ENCODE peak calls at places on chromosome 3, in ten cellular contexts. One of them, this sample, is unnamed.
A peak's percentile ranks its signal among the peaks of the same experiment; 100 is the strongest.

GRCh38 chr3:68057637-68058320 is 403.4 kb upstream of the SUCLG2 start:
- DNase-seq in GM13977: no peak
- DNase-seq in effector CD4-positive, alpha-beta T cell: peak; percentile 58
- DNase-seq in ACHN: no peak
- DNase-seq in HT1080: no peak
- DNase-seq in left cardiac atrium: no peak
- DNase-seq in stimulated activated naive CD8-positive, alpha-beta T cell treated with anti-CD3 and anti-CD28 coated beads, Interleukin-15, amount 100 ng/mL, for 72 hours: peak; percentile 69
- DNase-seq in WTC11: no peak
- DNase-seq in EL: no peak
- DNase-seq in mucosa of descending colon: peak; percentile 16
- DNase-seq in this sample: no peak

GRCh38 chr3:120506076-120506827 is 55.5 kb upstream of the FSTL1 start:
- DNase-seq in GM13977: no peak
- DNase-seq in effector CD4-positive, alpha-beta T cell: no peak
- DNase-seq in ACHN: no peak
- DNase-seq in HT1080: peak; percentile 15
- DNase-seq in left cardiac atrium: no peak
- DNase-seq in stimulated activated naive CD8-positive, alpha-beta T cell treated with anti-CD3 and anti-CD28 coated beads, Interleukin-15, amount 100 ng/mL, for 72 hours: no peak
- DNase-seq in WTC11: no peak
- DNase-seq in EL: peak; percentile 32
- DNase-seq in mucosa of descending colon: peak; percentile 5
- DNase-seq in this sample: no peak

GRCh38 chr3:57555316-57555715 is 758 bp upstream of the PDE12 start:
- DNase-seq in GM13977: no peak
- DNase-seq in effector CD4-positive, alpha-beta T cell: no peak
- DNase-seq in ACHN: peak; percentile 20
- DNase-seq in HT1080: no peak
- DNase-seq in left cardiac atrium: no peak
- DNase-seq in stimulated activated naive CD8-positive, alpha-beta T cell treated with anti-CD3 and anti-CD28 coated beads, Interleukin-15, amount 100 ng/mL, for 72 hours: no peak
- DNase-seq in WTC11: no peak
- DNase-seq in EL: no peak
- DNase-seq in mucosa of descending colon: peak; percentile 25
- DNase-seq in this sample: no peak

GRCh38 chr3:176430244-176430893 is 766.9 kb downstream of the TBL1XR1 start:
- DNase-seq in GM13977: peak; percentile 23
- DNase-seq in effector CD4-positive, alpha-beta T cell: no peak
- DNase-seq in ACHN: peak; percentile 38
- DNase-seq in HT1080: peak; percentile 48
- DNase-seq in left cardiac atrium: no peak
- DNase-seq in stimulated activated naive CD8-positive, alpha-beta T cell treated with anti-CD3 and anti-CD28 coated beads, Interleukin-15, amount 100 ng/mL, for 72 hours: no peak
- DNase-seq in WTC11: no peak
- DNase-seq in EL: peak; percentile 51
- DNase-seq in mucosa of descending colon: peak; percentile 3
- DNase-seq in this sample: peak; percentile 23

GRCh38 chr3:74075213-74075612 is 450.5 kb upstream of the PDZRN3 start:
- DNase-seq in GM13977: no peak
- DNase-seq in effector CD4-positive, alpha-beta T cell: no peak
- DNase-seq in ACHN: no peak
- DNase-seq in HT1080: no peak
- DNase-seq in left cardiac atrium: no peak
- DNase-seq in stimulated activated naive CD8-positive, alpha-beta T cell treated with anti-CD3 and anti-CD28 coated beads, Interleukin-15, amount 100 ng/mL, for 72 hours: no peak
- DNase-seq in WTC11: no peak
- DNase-seq in EL: no peak
- DNase-seq in mucosa of descending colon: no peak
- DNase-seq in this sample: no peak

GRCh38 chr3:4584537-4585249 is 91.5 kb downstream of the ITPR1 start:
- DNase-seq in GM13977: peak; percentile 26
- DNase-seq in effector CD4-positive, alpha-beta T cell: no peak
- DNase-seq in ACHN: peak; percentile 35
- DNase-seq in HT1080: peak; percentile 72
- DNase-seq in left cardiac atrium: peak; percentile 44
- DNase-seq in stimulated activated naive CD8-positive, alpha-beta T cell treated with anti-CD3 and anti-CD28 coated beads, Interleukin-15, amount 100 ng/mL, for 72 hours: peak; percentile 55
- DNase-seq in WTC11: no peak
- DNase-seq in EL: no peak
- DNase-seq in mucosa of descending colon: peak; percentile 31
- DNase-seq in this sample: peak; percentile 22

GRCh38 chr3:186075931-186076567 is 32.8 kb downstream of the ETV5 start:
- DNase-seq in GM13977: no peak
- DNase-seq in effector CD4-positive, alpha-beta T cell: no peak
- DNase-seq in ACHN: no peak
- DNase-seq in HT1080: no peak
- DNase-seq in left cardiac atrium: no peak
- DNase-seq in stimulated activated naive CD8-positive, alpha-beta T cell treated with anti-CD3 and anti-CD28 coated beads, Interleukin-15, amount 100 ng/mL, for 72 hours: no peak
- DNase-seq in WTC11: no peak
- DNase-seq in EL: no peak
- DNase-seq in mucosa of descending colon: no peak
- DNase-seq in this sample: no peak

GRCh38 chr3:8001712-8002111 is 499.9 kb upstream of the LMCD1 start:
- DNase-seq in GM13977: no peak
- DNase-seq in effector CD4-positive, alpha-beta T cell: no peak
- DNase-seq in ACHN: no peak
- DNase-seq in HT1080: no peak
- DNase-seq in left cardiac atrium: peak; percentile 34
- DNase-seq in stimulated activated naive CD8-positive, alpha-beta T cell treated with anti-CD3 and anti-CD28 coated beads, Interleukin-15, amount 100 ng/mL, for 72 hours: no peak
- DNase-seq in WTC11: no peak
- DNase-seq in EL: no peak
- DNase-seq in mucosa of descending colon: no peak
- DNase-seq in this sample: no peak

GRCh38 chr3:29430558-29430971 is 149.7 kb downstream of the RBMS3 start:
- DNase-seq in GM13977: no peak
- DNase-seq in effector CD4-positive, alpha-beta T cell: no peak
- DNase-seq in ACHN: peak; percentile 61
- DNase-seq in HT1080: peak; percentile 36
- DNase-seq in left cardiac atrium: no peak
- DNase-seq in stimulated activated naive CD8-positive, alpha-beta T cell treated with anti-CD3 and anti-CD28 coated beads, Interleukin-15, amount 100 ng/mL, for 72 hours: no peak
- DNase-seq in WTC11: no peak
- DNase-seq in EL: peak; percentile 83
- DNase-seq in mucosa of descending colon: no peak
- DNase-seq in this sample: peak; percentile 75

GRCh38 chr3:171396048-171396447 is 64.2 kb downstream of the TNIK start:
- DNase-seq in GM13977: no peak
- DNase-seq in effector CD4-positive, alpha-beta T cell: no peak
- DNase-seq in ACHN: peak; percentile 48
- DNase-seq in HT1080: peak; percentile 53
- DNase-seq in left cardiac atrium: no peak
- DNase-seq in stimulated activated naive CD8-positive, alpha-beta T cell treated with anti-CD3 and anti-CD28 coated beads, Interleukin-15, amount 100 ng/mL, for 72 hours: no peak
- DNase-seq in WTC11: no peak
- DNase-seq in EL: peak; percentile 67
- DNase-seq in mucosa of descending colon: no peak
- DNase-seq in this sample: peak; percentile 45

GRCh38 chr3:85560088-85560790 is 601.5 kb downstream of the CADM2 start:
- DNase-seq in GM13977: no peak
- DNase-seq in effector CD4-positive, alpha-beta T cell: no peak
- DNase-seq in ACHN: no peak
- DNase-seq in HT1080: no peak
- DNase-seq in left cardiac atrium: peak; percentile 51
- DNase-seq in stimulated activated naive CD8-positive, alpha-beta T cell treated with anti-CD3 and anti-CD28 coated beads, Interleukin-15, amount 100 ng/mL, for 72 hours: no peak
- DNase-seq in WTC11: no peak
- DNase-seq in EL: no peak
- DNase-seq in mucosa of descending colon: no peak
- DNase-seq in this sample: peak; percentile 70

GRCh38 chr3:191296041-191296541 is 33.1 kb upstream of the CCDC50 start:
- DNase-seq in GM13977: no peak
- DNase-seq in effector CD4-positive, alpha-beta T cell: no peak
- DNase-seq in ACHN: no peak
- DNase-seq in HT1080: no peak
- DNase-seq in left cardiac atrium: no peak
- DNase-seq in stimulated activated naive CD8-positive, alpha-beta T cell treated with anti-CD3 and anti-CD28 coated beads, Interleukin-15, amount 100 ng/mL, for 72 hours: no peak
- DNase-seq in WTC11: no peak
- DNase-seq in EL: no peak
- DNase-seq in mucosa of descending colon: peak; percentile 17
- DNase-seq in this sample: no peak

GRCh38 chr3:65927576-65927975 is 111.1 kb downstream of the MAGI1 start:
- DNase-seq in GM13977: no peak
- DNase-seq in effector CD4-positive, alpha-beta T cell: no peak
- DNase-seq in ACHN: peak; percentile 47
- DNase-seq in HT1080: peak; percentile 68
- DNase-seq in left cardiac atrium: no peak
- DNase-seq in stimulated activated naive CD8-positive, alpha-beta T cell treated with anti-CD3 and anti-CD28 coated beads, Interleukin-15, amount 100 ng/mL, for 72 hours: no peak
- DNase-seq in WTC11: no peak
- DNase-seq in EL: peak; percentile 20
- DNase-seq in mucosa of descending colon: no peak
- DNase-seq in this sample: no peak

GRCh38 chr3:184441202-184441900 is 61.5 kb downstream of the CHRD start:
- DNase-seq in GM13977: no peak
- DNase-seq in effector CD4-positive, alpha-beta T cell: no peak
- DNase-seq in ACHN: no peak
- DNase-seq in HT1080: no peak
- DNase-seq in left cardiac atrium: no peak
- DNase-seq in stimulated activated naive CD8-positive, alpha-beta T cell treated with anti-CD3 and anti-CD28 coated beads, Interleukin-15, amount 100 ng/mL, for 72 hours: no peak
- DNase-seq in WTC11: no peak
- DNase-seq in EL: no peak
- DNase-seq in mucosa of descending colon: no peak
- DNase-seq in this sample: no peak

GRCh38 chr3:100802126-100802525 is 92.8 kb downstream of the TFG start:
- DNase-seq in GM13977: no peak
- DNase-seq in effector CD4-positive, alpha-beta T cell: no peak
- DNase-seq in ACHN: peak; percentile 28
- DNase-seq in HT1080: peak; percentile 50
- DNase-seq in left cardiac atrium: no peak
- DNase-seq in stimulated activated naive CD8-positive, alpha-beta T cell treated with anti-CD3 and anti-CD28 coated beads, Interleukin-15, amount 100 ng/mL, for 72 hours: no peak
- DNase-seq in WTC11: no peak
- DNase-seq in EL: peak; percentile 85
- DNase-seq in mucosa of descending colon: no peak
- DNase-seq in this sample: peak; percentile 64

GRCh38 chr3:57397175-57398026 is 104.9 kb upstream of the ASB14 start:
- DNase-seq in GM13977: peak; percentile 60
- DNase-seq in effector CD4-positive, alpha-beta T cell: peak; percentile 27
- DNase-seq in ACHN: peak; percentile 60
- DNase-seq in HT1080: peak; percentile 71
- DNase-seq in left cardiac atrium: no peak
- DNase-seq in stimulated activated naive CD8-positive, alpha-beta T cell treated with anti-CD3 and anti-CD28 coated beads, Interleukin-15, amount 100 ng/mL, for 72 hours: peak; percentile 72
- DNase-seq in WTC11: peak; percentile 62
- DNase-seq in EL: peak; percentile 57
- DNase-seq in mucosa of descending colon: peak; percentile 61
- DNase-seq in this sample: peak; percentile 46

GRCh38 chr3:184690236-184690883 is 21.5 kb downstream of the MAGEF1 start:
- DNase-seq in GM13977: no peak
- DNase-seq in effector CD4-positive, alpha-beta T cell: no peak
- DNase-seq in ACHN: no peak
- DNase-seq in HT1080: no peak
- DNase-seq in left cardiac atrium: no peak
- DNase-seq in stimulated activated naive CD8-positive, alpha-beta T cell treated with anti-CD3 and anti-CD28 coated beads, Interleukin-15, amount 100 ng/mL, for 72 hours: no peak
- DNase-seq in WTC11: no peak
- DNase-seq in EL: no peak
- DNase-seq in mucosa of descending colon: no peak
- DNase-seq in this sample: no peak

GRCh38 chr3:89172150-89172549 is 64.7 kb downstream of the EPHA3 start:
- DNase-seq in GM13977: no peak
- DNase-seq in effector CD4-positive, alpha-beta T cell: no peak
- DNase-seq in ACHN: no peak
- DNase-seq in HT1080: no peak
- DNase-seq in left cardiac atrium: no peak
- DNase-seq in stimulated activated naive CD8-positive, alpha-beta T cell treated with anti-CD3 and anti-CD28 coated beads, Interleukin-15, amount 100 ng/mL, for 72 hours: no peak
- DNase-seq in WTC11: no peak
- DNase-seq in EL: no peak
- DNase-seq in mucosa of descending colon: no peak
- DNase-seq in this sample: no peak

GRCh38 chr3:186456636-186457265 is 87.4 kb downstream of the CRYGS start:
- DNase-seq in GM13977: no peak
- DNase-seq in effector CD4-positive, alpha-beta T cell: no peak
- DNase-seq in ACHN: no peak
- DNase-seq in HT1080: no peak
- DNase-seq in left cardiac atrium: no peak
- DNase-seq in stimulated activated naive CD8-positive, alpha-beta T cell treated with anti-CD3 and anti-CD28 coated beads, Interleukin-15, amount 100 ng/mL, for 72 hours: no peak
- DNase-seq in WTC11: no peak
- DNase-seq in EL: no peak
- DNase-seq in mucosa of descending colon: no peak
- DNase-seq in this sample: no peak

GRCh38 chr3:184525337-184526157 is 36.0 kb upstream of the EPHB3 start:
- DNase-seq in GM13977: no peak
- DNase-seq in effector CD4-positive, alpha-beta T cell: no peak
- DNase-seq in ACHN: no peak
- DNase-seq in HT1080: no peak
- DNase-seq in left cardiac atrium: peak; percentile 29
- DNase-seq in stimulated activated naive CD8-positive, alpha-beta T cell treated with anti-CD3 and anti-CD28 coated beads, Interleukin-15, amount 100 ng/mL, for 72 hours: peak; percentile 25
- DNase-seq in WTC11: peak; percentile 74
- DNase-seq in EL: no peak
- DNase-seq in mucosa of descending colon: no peak
- DNase-seq in this sample: no peak

GRCh38 chr3:129226374-129226773 is 23.0 kb upstream of the COPG1 start:
- DNase-seq in GM13977: no peak
- DNase-seq in effector CD4-positive, alpha-beta T cell: no peak
- DNase-seq in ACHN: peak; percentile 81
- DNase-seq in HT1080: peak; percentile 98
- DNase-seq in left cardiac atrium: peak; percentile 90
- DNase-seq in stimulated activated naive CD8-positive, alpha-beta T cell treated with anti-CD3 and anti-CD28 coated beads, Interleukin-15, amount 100 ng/mL, for 72 hours: no peak
- DNase-seq in WTC11: no peak
- DNase-seq in EL: peak; percentile 92
- DNase-seq in mucosa of descending colon: peak; percentile 45
- DNase-seq in this sample: peak; percentile 95

GRCh38 chr3:135034881-135035440 is 239.9 kb downstream of the EPHB1 start:
- DNase-seq in GM13977: no peak
- DNase-seq in effector CD4-positive, alpha-beta T cell: no peak
- DNase-seq in ACHN: peak; percentile 31
- DNase-seq in HT1080: peak; percentile 71
- DNase-seq in left cardiac atrium: no peak
- DNase-seq in stimulated activated naive CD8-positive, alpha-beta T cell treated with anti-CD3 and anti-CD28 coated beads, Interleukin-15, amount 100 ng/mL, for 72 hours: no peak
- DNase-seq in WTC11: no peak
- DNase-seq in EL: no peak
- DNase-seq in mucosa of descending colon: no peak
- DNase-seq in this sample: no peak

GRCh38 chr3:16026753-16027152 is 147.7 kb upstream of the GALNT15 start:
- DNase-seq in GM13977: no peak
- DNase-seq in effector CD4-positive, alpha-beta T cell: no peak
- DNase-seq in ACHN: no peak
- DNase-seq in HT1080: peak; percentile 50
- DNase-seq in left cardiac atrium: no peak
- DNase-seq in stimulated activated naive CD8-positive, alpha-beta T cell treated with anti-CD3 and anti-CD28 coated beads, Interleukin-15, amount 100 ng/mL, for 72 hours: no peak
- DNase-seq in WTC11: no peak
- DNase-seq in EL: no peak
- DNase-seq in mucosa of descending colon: no peak
- DNase-seq in this sample: peak; percentile 76

GRCh38 chr3:35296533-35296932 is 342.8 kb upstream of the ARPP21 start:
- DNase-seq in GM13977: peak; percentile 4
- DNase-seq in effector CD4-positive, alpha-beta T cell: no peak
- DNase-seq in ACHN: no peak
- DNase-seq in HT1080: no peak
- DNase-seq in left cardiac atrium: no peak
- DNase-seq in stimulated activated naive CD8-positive, alpha-beta T cell treated with anti-CD3 and anti-CD28 coated beads, Interleukin-15, amount 100 ng/mL, for 72 hours: peak; percentile 63
- DNase-seq in WTC11: no peak
- DNase-seq in EL: no peak
- DNase-seq in mucosa of descending colon: no peak
- DNase-seq in this sample: peak; percentile 9

GRCh38 chr3:113948015-113948917 is 453 bp downstream of the ZDHHC23 start:
- DNase-seq in GM13977: peak; percentile 80
- DNase-seq in effector CD4-positive, alpha-beta T cell: peak; percentile 4
- DNase-seq in ACHN: peak; percentile 20
- DNase-seq in HT1080: peak; percentile 10
- DNase-seq in left cardiac atrium: peak; percentile 34
- DNase-seq in stimulated activated naive CD8-positive, alpha-beta T cell treated with anti-CD3 and anti-CD28 coated beads, Interleukin-15, amount 100 ng/mL, for 72 hours: peak; percentile 26
- DNase-seq in WTC11: peak; percentile 75
- DNase-seq in EL: no peak
- DNase-seq in mucosa of descending colon: peak; percentile 58
- DNase-seq in this sample: no peak

GRCh38 chr3:77102916-77103769 is 63.2 kb downstream of the ROBO2 start:
- DNase-seq in GM13977: no peak
- DNase-seq in effector CD4-positive, alpha-beta T cell: no peak
- DNase-seq in ACHN: no peak
- DNase-seq in HT1080: peak; percentile 21
- DNase-seq in left cardiac atrium: no peak
- DNase-seq in stimulated activated naive CD8-positive, alpha-beta T cell treated with anti-CD3 and anti-CD28 coated beads, Interleukin-15, amount 100 ng/mL, for 72 hours: no peak
- DNase-seq in WTC11: no peak
- DNase-seq in EL: no peak
- DNase-seq in mucosa of descending colon: no peak
- DNase-seq in this sample: no peak

GRCh38 chr3:39125837-39126500 is 18.5 kb downstream of the TTC21A start:
- DNase-seq in GM13977: no peak
- DNase-seq in effector CD4-positive, alpha-beta T cell: no peak
- DNase-seq in ACHN: peak; percentile 44
- DNase-seq in HT1080: peak; percentile 51
- DNase-seq in left cardiac atrium: peak; percentile 14
- DNase-seq in stimulated activated naive CD8-positive, alpha-beta T cell treated with anti-CD3 and anti-CD28 coated beads, Interleukin-15, amount 100 ng/mL, for 72 hours: no peak
- DNase-seq in WTC11: no peak
- DNase-seq in EL: peak; percentile 62
- DNase-seq in mucosa of descending colon: peak; percentile 34
- DNase-seq in this sample: peak; percentile 24

GRCh38 chr3:65018801-65019200 is 331.0 kb upstream of the ADAMTS9 start:
- DNase-seq in GM13977: no peak
- DNase-seq in effector CD4-positive, alpha-beta T cell: no peak
- DNase-seq in ACHN: no peak
- DNase-seq in HT1080: no peak
- DNase-seq in left cardiac atrium: no peak
- DNase-seq in stimulated activated naive CD8-positive, alpha-beta T cell treated with anti-CD3 and anti-CD28 coated beads, Interleukin-15, amount 100 ng/mL, for 72 hours: no peak
- DNase-seq in WTC11: no peak
- DNase-seq in EL: no peak
- DNase-seq in mucosa of descending colon: no peak
- DNase-seq in this sample: no peak